ENCODE peak calls at places on chromosomes 1 and 21, in four cellular contexts. M, V, W and C are unnamed samples.

GRCh38 chr1:150406483-150406882 is 42.5 kb downstream of the RPRD2 start:
- DNase-seq in M (no peak), V (no peak), W (no peak), C (no peak)

GRCh38 chr1:24961961-24962861 is 32.1 kb upstream of the RUNX3 start:
- DNase-seq in M (no peak), V (peak), W (no peak), C (no peak)

GRCh38 chr1:235295902-235296350 is 32.1 kb downstream of the ARID4B start:
- DNase-seq in M (no peak), V (no peak), W (peak), C (no peak)

GRCh38 chr1:43952731-43953350 is 6.1 kb downstream of the IPO13 start:
- DNase-seq in M (no peak), V (peak), W (no peak), C (no peak)

GRCh38 chr21:43325968-43326367 is 101.0 kb downstream of the SIK1 start:
- DNase-seq in M (no peak), V (no peak), W (no peak), C (no peak)

GRCh38 chr21:25036775-25037174 is 570.5 kb downstream of the MRPL39 start:
- DNase-seq in M (no peak), V (no peak), W (no peak), C (no peak)

GRCh38 chr1:54294846-54295245 is 94.9 kb downstream of the MRPL37 start:
- DNase-seq in M (no peak), V (no peak), W (no peak), C (no peak)

GRCh38 chr1:4397196-4397595 is 257.2 kb upstream of the AJAP1 start:
- DNase-seq in M (no peak), V (peak), W (no peak), C (no peak)

GRCh38 chr1:23638786-23639241 is 52.8 kb upstream of the RPL11 start:
- DNase-seq in M (no peak), V (no peak), W (peak), C (no peak)